ENCODE peak calls at places on chromosomes 1 and 21, in seven cellular contexts. Z is GM23338, H is transverse colon, Q is SK-N-SH, J is endothelial cell of umbilical vein, C is breast epithelium, F is prostate gland. N is an unnamed sample.

GRCh38 chr1:246888522-246888921 is 43.2 kb downstream of the AHCTF1 start:
- DNase-seq in Z (no peak), H (no peak), Q (no peak), J (no peak), C (no peak), F (no peak), N (no peak)

GRCh38 chr21:32378956-32379355 is 13.9 kb downstream of the URB1 start:
- DNase-seq in Z (no peak), H (no peak), Q (no peak), J (no peak), C (no peak), F (no peak), N (no peak)

GRCh38 chr1:201059401-201059800 is 35.9 kb upstream of the KIF21B start:
- DNase-seq in Z (peak; percentile 51), H (no peak), Q (no peak), J (no peak), C (no peak), F (no peak), N (no peak)

GRCh38 chr1:214747050-214747615 is 144.1 kb downstream of the CENPF start:
- DNase-seq in Z (no peak), H (no peak), Q (no peak), J (no peak), C (no peak), F (no peak), N (no peak)

GRCh38 chr1:12153181-12153785 is 13.5 kb upstream of the TNFRSF1B start:
- DNase-seq in Z (no peak), H (peak; percentile 53), Q (no peak), J (peak; percentile 49), C (no peak), F (no peak), N (no peak)

GRCh38 chr1:89802036-89802435 is 18.8 kb upstream of the LRRC8D start:
- DNase-seq in Z (no peak), H (no peak), Q (no peak), J (no peak), C (no peak), F (no peak), N (no peak)

GRCh38 chr1:168582690-168583325 is 6.4 kb downstream of the XCL1 start:
- DNase-seq in Z (no peak), H (no peak), Q (no peak), J (no peak), C (no peak), F (no peak), N (no peak)

GRCh38 chr21:14923468-14923867 is 141.3 kb downstream of the NRIP1 start:
- DNase-seq in Z (no peak), H (no peak), Q (no peak), J (no peak), C (no peak), F (no peak), N (no peak)

GRCh38 chr21:26070822-26071425 is 99.6 kb downstream of the APP start:
- DNase-seq in Z (peak; percentile 67), H (peak; percentile 35), Q (peak; percentile 28), J (peak; percentile 68), C (no peak), F (no peak), N (no peak)

GRCh38 chr1:201656670-201657032 is 117.7 kb downstream of the NAV1 start:
- DNase-seq in Z (no peak), H (peak; percentile 50), Q (peak; percentile 62), J (no peak), C (no peak), F (no peak), N (no peak)

GRCh38 chr1:109610609-109611307 is 8.7 kb downstream of the GNAT2 start:
- DNase-seq in Z (peak; percentile 24), H (no peak), Q (no peak), J (no peak), C (no peak), F (no peak), N (no peak)

GRCh38 chr1:151067185-151067584 is 3.4 kb upstream of the GABPB2 start:
- DNase-seq in Z (no peak), H (no peak), Q (no peak), J (no peak), C (no peak), F (no peak), N (no peak)

GRCh38 chr1:231395051-231395995 is 26.8 kb downstream of the EGLN1 start:
- DNase-seq in Z (no peak), H (no peak), Q (no peak), J (peak; percentile 93), C (no peak), F (no peak), N (peak; percentile 9)

GRCh38 chr1:115330480-115331013 is 7.5 kb downstream of the NGF start:
- DNase-seq in Z (no peak), H (no peak), Q (peak; percentile 34), J (no peak), C (no peak), F (no peak), N (no peak)

GRCh38 chr1:192133350-192133950 is 24.8 kb upstream of the RGS18 start:
- DNase-seq in Z (no peak), H (no peak), Q (no peak), J (peak; percentile 77), C (no peak), F (no peak), N (no peak)

GRCh38 chr1:48422009-48422408 is 50.0 kb downstream of the SPATA6 start:
- DNase-seq in Z (no peak), H (no peak), Q (peak; percentile 14), J (no peak), C (no peak), F (no peak), N (no peak)

GRCh38 chr1:147669475-147670318 is 627 bp downstream of the ACP6 start:
- DNase-seq in Z (peak; percentile 76), H (peak; percentile 55), Q (peak; percentile 76), J (peak; percentile 60), C (no peak), F (peak; percentile 42), N (peak; percentile 51)

GRCh38 chr1:241778117-241778516 is 69.9 kb upstream of the EXO1 start:
- DNase-seq in Z (no peak), H (no peak), Q (no peak), J (no peak), C (no peak), F (no peak), N (no peak)

GRCh38 chr1:200530551-200531261 is 89.8 kb downstream of the KIF14 start:
- DNase-seq in Z (no peak), H (no peak), Q (no peak), J (no peak), C (no peak), F (no peak), N (no peak)

GRCh38 chr1:226209307-226210059 is 14.0 kb upstream of the MIXL1 start:
- DNase-seq in Z (no peak), H (no peak), Q (no peak), J (no peak), C (no peak), F (no peak), N (no peak)

GRCh38 chr1:37265786-37266667 is 208.4 kb upstream of the ZC3H12A start:
- DNase-seq in Z (no peak), H (no peak), Q (peak; percentile 53), J (no peak), C (no peak), F (no peak), N (no peak)

DNA sequence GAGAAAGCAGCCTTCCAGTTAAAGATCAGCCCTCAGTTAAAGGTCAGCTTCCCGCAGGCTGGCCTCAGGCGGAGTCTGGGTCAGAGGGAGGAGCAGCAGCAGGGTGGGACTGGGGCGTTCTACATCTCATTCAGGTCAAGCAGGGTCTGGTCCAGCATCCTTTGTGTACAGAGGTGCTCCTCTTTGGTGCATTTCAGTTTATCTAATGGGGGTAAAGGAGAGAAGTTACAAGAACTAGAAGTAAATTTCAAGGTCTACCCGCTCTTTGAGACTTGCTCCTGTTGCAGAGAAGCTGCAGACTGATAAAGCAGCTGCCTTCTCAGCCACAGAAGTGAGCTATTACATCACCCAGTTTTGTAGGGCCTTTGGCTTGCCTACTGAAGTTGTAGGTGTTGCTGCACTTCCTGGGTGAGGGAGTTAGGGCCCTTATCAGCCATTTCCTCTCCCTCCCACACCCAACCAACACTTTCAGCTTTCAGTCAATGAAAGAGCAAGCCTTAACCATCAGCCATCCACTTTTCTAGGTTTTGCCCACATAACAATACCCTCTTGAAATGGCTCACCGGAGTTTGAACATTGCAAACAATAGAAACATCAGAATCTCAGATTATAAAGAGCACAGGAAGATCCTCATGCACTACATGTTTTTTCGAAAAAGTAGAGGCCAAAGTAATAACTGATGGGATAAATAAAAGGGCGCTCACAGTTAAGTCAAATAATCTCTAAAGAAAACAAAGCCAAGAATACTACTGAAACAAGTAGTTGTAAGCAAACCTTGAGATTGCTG is 2.8 kb upstream of the NUP210L start:
- DNase-seq in Z (no peak), H (no peak), Q (no peak), J (no peak), C (no peak), F (no peak), N (peak; percentile 74)
- H3K27ac ChIP-seq in Z (peak overlapping the region; percentile 81), H (peak overlapping the region; percentile 7), Q (peak overlapping the region; percentile 7), J (no peak overlapping the region), C (no peak overlapping the region), F (no peak overlapping the region), N (peak overlapping the region; percentile 76)

GRCh38 chr21:31351438-31351837 is 7.4 kb upstream of the TIAM1 start:
- DNase-seq in Z (peak; percentile 29), H (no peak), Q (no peak), J (no peak), C (no peak), F (no peak), N (no peak)
- TF ChIP-seq POLR2AphosphoS5 in Z (no peak), H (no peak), Q (no peak), J (no peak), C (no peak), F (no peak), N (no peak)

DNA sequence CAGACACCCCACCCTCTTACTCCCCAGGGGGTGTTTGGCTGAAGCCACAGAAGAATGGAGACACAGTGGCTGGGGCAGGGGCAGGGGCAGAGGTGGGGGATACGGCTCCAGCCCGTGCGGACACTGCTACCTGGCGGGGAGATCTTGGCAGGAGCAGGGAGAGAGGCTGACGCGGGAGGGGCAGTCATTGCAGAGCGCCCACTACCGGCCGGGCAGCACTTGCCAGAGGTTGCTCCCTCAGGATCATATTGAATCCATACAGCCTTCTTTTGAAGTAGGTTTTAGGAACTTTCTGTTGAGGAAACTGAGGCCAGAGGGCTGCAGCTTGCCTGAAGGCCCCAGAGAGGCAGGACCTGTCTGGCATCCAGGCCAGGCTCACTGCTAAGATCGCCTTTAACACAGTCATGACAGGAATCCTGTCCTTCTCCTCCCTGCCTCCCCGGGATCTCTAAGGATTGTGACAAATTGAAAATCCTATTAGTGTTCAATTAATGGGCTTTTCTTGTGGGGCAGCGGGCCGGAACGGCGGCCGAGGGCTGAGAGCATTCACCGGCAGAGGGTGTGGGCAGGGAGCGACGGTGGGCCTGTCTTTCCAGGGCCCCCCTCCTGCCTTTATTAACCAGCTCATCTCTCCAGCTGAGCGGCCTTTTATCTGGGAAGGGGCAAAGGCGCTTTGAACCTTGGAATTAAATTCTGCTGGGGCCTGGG is 65.5 kb upstream of the WNT4 start:
- DNase-seq in Z (peak; percentile 23), H (no peak), Q (peak; percentile 59), J (no peak), C (no peak), F (no peak), N (no peak)
- TF ChIP-seq CTCF in Z (peak; percentile 44), H (no peak), Q (no peak), J (no peak), C (no peak), F (no peak), N (no peak)

GRCh38 chr1:22774483-22775182 is 64.0 kb downstream of the EPHB2 start:
- DNase-seq in Z (no peak), H (no peak), Q (no peak), J (no peak), C (no peak), F (no peak), N (no peak)
- H3K27ac ChIP-seq in Z (no peak overlapping the region), H (peak overlapping the region; percentile 18), Q (no peak overlapping the region), J (no peak overlapping the region), C (peak overlapping the region; percentile 25), F (no peak overlapping the region), N (no peak overlapping the region)

N was measured in HL-60.